ENCODE peak calls at places on chromosome 22, in four cellular contexts. P, H, S and O are unnamed samples.

GRCh38 chr22:45317551-45318167 is 7.9 kb downstream of the FAM118A start:
- DNase-seq in P (peak; percentile 57), H (no peak), S (peak; percentile 28), O (no peak)

GRCh38 chr22:31400023-31400397 is 606 bp downstream of the DRG1 start:
- DNase-seq in S (no peak), H (no peak), P (no peak), O (no peak)

GRCh38 chr22:39303892-39304671 is 15.3 kb downstream of the RPL3 start:
- DNase-seq in H (no peak), P (no peak), S (no peak), O (no peak)

GRCh38 chr22:49946612-49947295 is 13.8 kb upstream of the PIM3 start:
- DNase-seq in H (no peak), S (no peak), P (no peak), O (no peak)

GRCh38 chr22:31248138-31248745 is 36.1 kb downstream of the LIMK2 start:
- DNase-seq in P (peak; percentile 56), S (no peak), H (peak; percentile 76), O (peak; percentile 62)

GRCh38 chr22:46443850-46444389 is 93.5 kb downstream of the CELSR1 start:
- DNase-seq in S (no peak), H (no peak), P (no peak), O (peak; percentile 71)

GRCh38 chr22:30117256-30117655 is 37.0 kb downstream of the HORMAD2 start:
- DNase-seq in P (no peak), S (no peak), H (no peak), O (no peak)

GRCh38 chr22:32413715-32414114 is 1.7 kb upstream of the RTCB start:
- DNase-seq in H (no peak), P (no peak), S (peak; percentile 18), O (no peak)

GRCh38 chr22:37303821-37304274 is 21.5 kb downstream of the CYTH4 start:
- DNase-seq in H (no peak), P (no peak), S (peak; percentile 67), O (peak; percentile 80)

GRCh38 chr22:23070418-23071162 is at the start of gene GNAZ:
- DNase-seq in S (peak; percentile 5), H (peak; percentile 28), P (no peak), O (peak; percentile 85)

GRCh38 chr22:20885557-20886323 is 26.9 kb downstream of the SNAP29 start:
- DNase-seq in S (peak; percentile 85), H (peak; percentile 55), P (peak; percentile 45), O (peak; percentile 89)

GRCh38 chr22:41822289-41823057 is 10.4 kb upstream of the SREBF2 start:
- DNase-seq in P (no peak), H (no peak), S (peak; percentile 62), O (no peak)

GRCh38 chr22:26852176-26852575 is 194.8 kb downstream of the MIAT start:
- DNase-seq in H (no peak), S (no peak), P (no peak), O (no peak)

GRCh38 chr22:42670921-42671709 is 21.9 kb upstream of the CYB5R3 start:
- DNase-seq in H (no peak), S (no peak), P (no peak), O (no peak)

GRCh38 chr22:32204856-32205722 is at the start of gene RFPL2:
- DNase-seq in P (no peak), H (no peak), S (peak; percentile 75), O (peak; percentile 76)

GRCh38 chr22:49893025-49893424 is 25.2 kb downstream of the ALG12 start:
- DNase-seq in S (no peak), H (no peak), P (no peak), O (no peak)

GRCh38 chr22:31120230-31120629 is 2.5 kb upstream of the INPP5J start:
- DNase-seq in S (no peak), P (no peak), H (no peak), O (no peak)

GRCh38 chr22:29243874-29244446 is 23.8 kb downstream of the RHBDD3 start:
- DNase-seq in H (no peak), S (no peak), P (no peak), O (no peak)

GRCh38 chr22:26671317-26672059 is 14.1 kb downstream of the MIAT start:
- DNase-seq in P (peak; percentile 20), H (peak; percentile 30), S (no peak), O (peak; percentile 79)

GRCh38 chr22:34845391-34845790 is 220.6 kb upstream of the ISX start:
- DNase-seq in S (no peak), P (no peak), H (no peak), O (no peak)

GRCh38 chr22:37019309-37020191 is at the start of the genes MPST and TST:
- DNase-seq in S (peak; percentile 63), H (peak; percentile 83), P (peak; percentile 67), O (peak; percentile 87)

GRCh38 chr22:43342347-43343261 is 568 bp downstream of the SCUBE1 start:
- DNase-seq in S (no peak), P (no peak), H (no peak), O (peak; percentile 87)

GRCh38 chr22:30294830-30295229 is 5.5 kb upstream of the CASTOR1 start:
- DNase-seq in P (no peak), S (no peak), H (no peak), O (no peak)

GRCh38 chr22:37284807-37285355 is 2.6 kb downstream of the CYTH4 start:
- DNase-seq in H (no peak), S (no peak), P (no peak), O (peak; percentile 78)

DNA sequence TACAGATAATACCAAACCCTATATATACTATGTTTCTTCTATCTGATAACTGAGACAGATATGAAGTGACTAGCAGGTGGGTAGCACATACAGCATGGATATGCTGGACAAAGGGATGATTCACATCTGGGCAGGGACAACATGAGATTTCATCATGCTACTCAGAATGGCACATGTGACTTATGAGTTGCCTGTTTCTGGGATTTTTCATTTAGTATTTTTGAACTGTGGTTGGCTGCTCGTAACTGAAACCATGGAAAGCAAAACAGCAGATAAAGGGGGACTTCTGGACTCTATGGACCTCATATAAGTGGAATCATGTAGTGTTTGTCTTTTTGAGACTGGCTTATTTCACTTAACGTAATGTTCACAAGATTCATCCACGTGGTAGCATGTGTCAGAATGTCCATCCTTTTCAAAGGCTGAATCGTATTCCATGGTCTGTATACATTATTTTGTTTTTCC is 883.0 kb downstream of the TBC1D22A start:
- DNase-seq in S (peak; percentile 15), H (no peak), P (no peak), O (no peak)
- TF ChIP-seq EP300 in S (no peak), H (no peak), P (no peak), O (no peak)

GRCh38 chr22:19464975-19465374 is 14.0 kb downstream of the UFD1 start:
- DNase-seq in P (no peak), S (no peak), H (no peak), O (no peak)

GRCh38 chr22:19463491-19464469 is 15.2 kb downstream of the UFD1 start:
- DNase-seq in H (no peak), S (no peak), P (peak; percentile 23), O (no peak)

GRCh38 chr22:19461506-19461905 is 14.0 kb upstream of the C22orf39 start:
- DNase-seq in H (no peak), S (no peak), P (no peak), O (no peak)

GRCh38 chr22:19464546-19464945 is 14.4 kb downstream of the UFD1 start:
- DNase-seq in H (no peak), S (no peak), P (no peak), O (no peak)

GRCh38 chr22:19463008-19463407 is 15.5 kb upstream of the C22orf39 start:
- DNase-seq in S (no peak), H (no peak), P (no peak), O (no peak)
- TF ChIP-seq POLR2A in S (no peak), H (no peak), P (no peak), O (no peak)

DNA sequence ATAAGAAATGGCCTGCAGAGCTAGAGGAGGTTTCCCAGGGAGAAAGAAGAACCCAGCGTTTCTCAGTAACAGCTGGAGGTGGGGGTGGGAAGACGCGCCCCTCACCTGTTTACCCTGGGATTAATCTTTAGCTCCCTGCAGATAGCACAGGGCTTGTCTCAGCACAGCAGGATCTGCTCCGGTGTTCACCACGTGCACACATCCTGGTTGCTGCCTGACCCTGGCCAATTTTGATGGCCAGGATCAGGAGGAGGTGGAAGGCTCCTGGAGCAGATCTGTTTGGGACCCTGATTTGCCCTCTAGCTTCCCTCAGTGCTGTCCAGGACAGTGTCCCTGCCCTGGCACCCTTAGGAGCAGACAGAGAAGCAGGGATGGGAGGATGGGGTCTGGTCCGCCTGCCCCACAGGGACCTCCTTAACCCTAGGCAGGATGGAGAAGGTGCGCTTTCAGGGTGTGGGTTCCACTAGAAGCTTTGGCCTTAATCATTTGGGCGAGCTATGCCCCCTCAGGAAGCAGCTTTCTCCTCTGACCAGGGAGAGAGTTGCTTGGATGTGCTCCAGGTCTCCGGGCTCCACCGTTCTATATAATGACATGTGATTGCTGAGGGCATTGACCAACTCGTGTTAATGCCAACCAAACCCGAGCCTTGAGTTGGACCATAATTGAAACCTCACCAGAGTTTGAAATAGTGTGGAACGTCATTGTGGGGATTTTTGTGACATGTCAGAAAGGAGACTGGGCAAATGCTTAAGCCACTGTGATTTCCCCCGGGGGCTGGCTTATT is 19.3 kb downstream of the UPB1 start:
- DNase-seq in H (no peak), S (no peak), P (no peak), O (no peak)
- TF ChIP-seq EP300 in H (no peak), S (no peak), P (no peak), O (no peak)

GRCh38 chr22:40409613-40410113 is 39.3 kb downstream of the SGSM3 start:
- DNase-seq in S (no peak), P (no peak), H (no peak), O (no peak)
- TF ChIP-seq POLR2A in S (no peak), P (no peak), H (no peak), O (no peak)

GRCh38 chr22:48045369-48045768 is 1282.9 kb downstream of the TBC1D22A start:
- DNase-seq in H (no peak), S (no peak), P (no peak), O (no peak)
- TF ChIP-seq EP300 in H (no peak), S (no peak), P (no peak), O (no peak)